ENCODE peak calls at places on chromosomes 7 and 10, in seven cellular contexts. B, F, N, T, M, K and Y are unnamed samples.

GRCh38 chr10:6401562-6402348 is 178.3 kb downstream of the PRKCQ start:
- DNase-seq in B (no peak), F (peak), N (peak), T (peak), M (peak), K (peak), Y (peak)

GRCh38 chr7:54796853-54797252 is 37.8 kb upstream of the SEC61G start:
- DNase-seq in B (no peak), F (no peak), N (no peak), T (no peak), M (no peak), K (no peak), Y (no peak)

GRCh38 chr10:119055472-119055871 is 25.1 kb downstream of the EIF3A start:
- DNase-seq in B (no peak), F (no peak), N (no peak), T (no peak), M (no peak), K (no peak), Y (no peak)

GRCh38 chr10:70492786-70493659 is 14.5 kb downstream of the PALD1 start:
- DNase-seq in B (no peak), F (no peak), N (no peak), T (no peak), M (no peak), K (no peak), Y (no peak)

GRCh38 chr7:7324698-7325097 is 142.4 kb downstream of the C1GALT1 start:
- DNase-seq in B (no peak), F (no peak), N (no peak), T (no peak), M (no peak), K (no peak), Y (no peak)

GRCh38 chr10:18659784-18660561 is 742 bp downstream of the ARL5B start:
- DNase-seq in B (no peak), F (no peak), N (peak), T (peak), M (no peak), K (peak), Y (no peak)

GRCh38 chr7:37901236-37901827 is 15.3 kb downstream of the SFRP4 start:
- DNase-seq in B (no peak), F (no peak), N (no peak), T (no peak), M (no peak), K (peak), Y (no peak)

GRCh38 chr10:124698560-124699470 is 45.4 kb downstream of the FAM53B start:
- DNase-seq in B (no peak), F (no peak), N (no peak), T (no peak), M (no peak), K (no peak), Y (no peak)

GRCh38 chr10:77420942-77421523 is 216.6 kb downstream of the KCNMA1 start:
- DNase-seq in B (no peak), F (no peak), N (no peak), T (no peak), M (no peak), K (no peak), Y (no peak)

GRCh38 chr7:154879629-154880028 is 123.3 kb downstream of the PAXIP1 start:
- DNase-seq in B (no peak), F (no peak), N (peak), T (no peak), M (no peak), K (no peak), Y (no peak)

GRCh38 chr10:89684604-89685003 is 16.8 kb upstream of the KIF20B start:
- DNase-seq in B (no peak), F (no peak), N (no peak), T (no peak), M (no peak), K (no peak), Y (no peak)

GRCh38 chr10:103919648-103920025 is 1.7 kb upstream of the STN1 start:
- DNase-seq in B (no peak), F (no peak), N (no peak), T (no peak), M (no peak), K (no peak), Y (no peak)

GRCh38 chr10:14971867-14972448 is 12.8 kb downstream of the MEIG1 start:
- DNase-seq in B (no peak), F (no peak), N (peak), T (no peak), M (no peak), K (peak), Y (no peak)

GRCh38 chr7:67738958-67739357 is 742.3 kb downstream of the TYW1 start:
- DNase-seq in B (no peak), F (peak), N (no peak), T (no peak), M (peak), K (peak), Y (peak)

GRCh38 chr10:77601488-77601887 is 36.1 kb downstream of the KCNMA1 start:
- DNase-seq in B (no peak), F (peak), N (no peak), T (no peak), M (no peak), K (peak), Y (no peak)

DNA sequence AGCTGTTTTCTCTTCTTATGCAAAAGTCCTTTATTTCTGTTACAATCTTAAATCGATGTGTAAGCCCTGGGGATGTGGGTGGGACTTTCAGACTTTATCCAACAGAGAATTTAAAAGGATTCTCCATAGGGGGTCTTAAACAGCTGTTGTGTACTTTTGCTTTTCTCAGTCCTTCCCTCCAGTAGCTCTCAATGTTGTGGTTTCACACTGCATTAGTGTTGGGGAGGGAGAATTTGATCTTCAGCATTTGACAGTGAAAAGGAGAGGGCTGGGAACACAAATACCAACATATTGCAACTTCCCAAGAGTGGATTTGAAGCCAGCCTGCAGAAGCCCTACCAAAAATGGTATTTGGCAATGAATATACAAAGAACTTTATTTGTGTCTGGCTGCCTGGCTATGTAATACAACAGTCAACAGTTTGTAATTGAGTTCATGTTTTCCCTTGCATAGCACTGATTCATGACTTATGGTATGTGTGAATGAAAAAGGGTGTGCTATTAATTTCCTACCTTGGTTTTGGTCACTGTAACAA is 80.1 kb upstream of the CAPZA2 start:
- DNase-seq in B (no peak), F (no peak), N (no peak), T (no peak), M (no peak), K (no peak), Y (no peak)
- H3K4me3 ChIP-seq in B (no peak), F (no peak), N (no peak), T (no peak), M (no peak), K (no peak), Y (no peak)

GRCh38 chr7:1455955-1456354 is 3.3 kb downstream of the MICALL2 start:
- DNase-seq in B (no peak), F (no peak), N (no peak), T (no peak), M (no peak), K (no peak), Y (no peak)

GRCh38 chr7:1458676-1459511 is at the start of gene MICALL2:
- DNase-seq in B (no peak), F (peak), N (peak), T (no peak), M (peak), K (peak), Y (peak)

GRCh38 chr7:1457949-1458675 is 1.2 kb downstream of the MICALL2 start:
- DNase-seq in B (no peak), F (no peak), N (no peak), T (no peak), M (no peak), K (no peak), Y (no peak)

GRCh38 chr7:1455241-1455939 is 3.9 kb downstream of the MICALL2 start:
- DNase-seq in B (no peak), F (no peak), N (peak), T (no peak), M (no peak), K (no peak), Y (no peak)

DNA sequence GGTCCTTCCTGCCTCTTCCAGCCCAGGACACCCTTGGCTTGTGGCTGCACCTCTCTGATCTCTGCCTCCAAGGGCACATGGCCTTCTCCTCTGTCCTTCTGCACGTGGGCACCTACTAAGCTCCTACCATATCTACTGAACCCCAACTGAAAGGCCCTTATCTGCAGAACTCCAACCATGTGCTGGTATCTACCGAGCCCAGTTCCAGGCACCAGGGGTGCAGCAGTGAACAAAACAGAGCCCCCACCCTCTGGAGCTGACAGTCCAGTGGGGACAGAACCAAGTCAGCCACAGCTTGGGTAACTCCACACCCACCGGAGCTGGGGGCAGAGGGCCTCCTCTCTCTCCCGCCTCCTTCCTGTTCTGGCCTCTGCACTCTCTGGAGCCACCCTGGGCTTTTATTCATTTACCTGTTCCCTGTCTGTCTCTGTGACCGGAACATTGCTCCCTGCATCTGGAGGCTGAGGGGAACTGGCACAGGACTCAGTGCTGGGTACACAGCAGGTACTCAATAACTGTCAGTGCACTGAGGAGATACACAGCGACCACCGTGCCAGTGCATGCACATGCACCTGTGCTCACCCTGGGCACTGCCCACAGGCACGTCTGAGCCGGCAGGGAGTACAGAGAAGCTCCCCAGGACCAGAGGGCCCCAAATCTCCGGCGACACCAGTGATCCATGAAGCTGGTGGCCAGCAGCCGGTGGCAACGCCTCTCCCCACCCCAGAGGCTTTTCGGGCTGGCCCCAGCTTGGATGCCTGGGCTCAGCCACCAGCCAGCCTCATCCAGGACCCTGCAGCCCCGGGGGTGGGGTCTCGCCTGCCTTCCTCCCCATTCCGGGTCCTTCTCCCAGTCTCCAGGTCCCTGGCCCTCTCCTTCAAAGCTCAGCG is 2.0 kb downstream of the MICALL2 start:
- DNase-seq in B (no peak), F (no peak), N (no peak), T (no peak), M (no peak), K (no peak), Y (no peak)
- TF ChIP-seq EP300 in B (no peak), F (no peak), N (no peak), T (no peak), M (no peak), K (no peak), Y (no peak)

GRCh38 chr7:5300366-5300765 is 17.6 kb downstream of the SLC29A4 start:
- DNase-seq in B (no peak), F (no peak), N (no peak), T (no peak), M (no peak), K (no peak), Y (no peak)

GRCh38 chr7:5294169-5294987 is 11.6 kb downstream of the SLC29A4 start:
- DNase-seq in B (no peak), F (no peak), N (no peak), T (no peak), M (no peak), K (no peak), Y (no peak)

GRCh38 chr7:5295039-5296014 is 12.6 kb downstream of the SLC29A4 start:
- DNase-seq in B (no peak), F (no peak), N (no peak), T (no peak), M (no peak), K (no peak), Y (no peak)

GRCh38 chr7:5296015-5296621 is 13.4 kb downstream of the SLC29A4 start:
- DNase-seq in B (no peak), F (no peak), N (no peak), T (no peak), M (no peak), K (no peak), Y (no peak)

GRCh38 chr7:5296627-5297226 is 14.0 kb downstream of the SLC29A4 start:
- DNase-seq in B (no peak), F (no peak), N (no peak), T (peak), M (no peak), K (no peak), Y (no peak)
- H3K4me3 ChIP-seq in B (peak), F (no peak), N (peak), T (no peak), M (no peak), K (no peak), Y (no peak)

DNA sequence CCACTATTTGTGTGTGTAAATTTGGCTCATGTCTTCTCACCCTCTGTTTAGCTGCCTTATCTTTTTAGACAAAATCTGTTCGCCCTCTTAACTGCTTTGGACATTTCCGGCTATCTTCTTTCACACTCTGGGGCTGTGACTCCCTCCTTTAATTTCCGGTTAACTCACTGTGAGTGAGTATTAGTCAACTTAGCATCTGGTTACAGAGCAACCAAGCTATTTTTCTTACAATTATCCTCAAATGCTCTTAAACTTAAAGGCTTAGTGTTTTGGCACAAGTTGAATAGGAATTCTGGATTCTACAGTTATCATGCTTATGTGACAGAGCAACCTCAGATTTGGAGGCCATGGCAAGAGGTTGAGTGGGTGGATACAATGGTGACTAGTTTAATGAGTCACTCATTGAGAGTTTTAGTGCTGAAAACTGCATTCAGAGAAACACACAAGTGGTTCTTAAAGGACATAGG is 177.6 kb upstream of the SEMA3A start:
- DNase-seq in B (no peak), F (no peak), N (no peak), T (no peak), M (no peak), K (no peak), Y (no peak)
- TF ChIP-seq EP300 in B (no peak), F (no peak), N (no peak), T (no peak), M (no peak), K (no peak), Y (no peak)